ENCODE peak calls at places on chromosomes 3 and 15, in four cellular contexts. R is prostate gland, O is HepG2, C is colonic mucosa. A is an unnamed sample. For H3K36me3, the result is how much of the 10 kb centered on the place peaks cover.

GRCh38 chr3:186417791-186418190 is 55.8 kb upstream of the DGKG start:
- DNase-seq in R (no peak), O (no peak), C (no peak), A (no peak)

GRCh38 chr3:160720123-160720746 is 35.8 kb upstream of the PPM1L start:
- DNase-seq in R (no peak), O (no peak), C (no peak), A (no peak)

GRCh38 chr3:185115371-185115770 is 37.5 kb downstream of the C3orf70 start:
- DNase-seq in R (no peak), O (no peak), C (no peak), A (no peak)

GRCh38 chr3:127320529-127321121 is 32.8 kb upstream of the PRR20G start:
- DNase-seq in R (no peak), O (no peak), C (no peak), A (no peak)

GRCh38 chr3:56732109-56732508 is 49.0 kb upstream of the TASOR start:
- DNase-seq in R (no peak), O (no peak), C (no peak), A (no peak)

GRCh38 chr15:27783668-27784067 is 315.4 kb downstream of the OCA2 start:
- DNase-seq in R (no peak), O (no peak), C (no peak), A (peak)

GRCh38 chr3:4720316-4721075 is 227.3 kb downstream of the ITPR1 start:
- DNase-seq in R (peak), O (peak), C (peak), A (peak)

GRCh38 chr3:117277816-117278215 is 568.2 kb downstream of the TUSC7 start:
- DNase-seq in R (no peak), O (no peak), C (peak), A (no peak)

GRCh38 chr3:126463521-126463920 is 12.2 kb downstream of the ZXDC start:
- DNase-seq in R (no peak), O (no peak), C (no peak), A (no peak)

GRCh38 chr3:50227390-50228183 is 8.4 kb upstream of the GNAI2 start:
- DNase-seq in R (peak), O (peak), C (peak), A (peak)

GRCh38 chr3:168865022-168865551 is 769.4 kb upstream of the GOLIM4 start:
- DNase-seq in R (no peak), O (no peak), C (peak), A (no peak)

GRCh38 chr3:87228316-87228715 is 1.2 kb downstream of the CHMP2B start:
- DNase-seq in R (no peak), O (peak), C (no peak), A (no peak)

GRCh38 chr3:49013113-49013737 is 5.2 kb downstream of the DALRD3 start:
- DNase-seq in R (no peak), O (no peak), C (no peak), A (no peak)
- H3K36me3 ChIP-seq in R (under half), O (under half), C (under half), A (under half)

DNA sequence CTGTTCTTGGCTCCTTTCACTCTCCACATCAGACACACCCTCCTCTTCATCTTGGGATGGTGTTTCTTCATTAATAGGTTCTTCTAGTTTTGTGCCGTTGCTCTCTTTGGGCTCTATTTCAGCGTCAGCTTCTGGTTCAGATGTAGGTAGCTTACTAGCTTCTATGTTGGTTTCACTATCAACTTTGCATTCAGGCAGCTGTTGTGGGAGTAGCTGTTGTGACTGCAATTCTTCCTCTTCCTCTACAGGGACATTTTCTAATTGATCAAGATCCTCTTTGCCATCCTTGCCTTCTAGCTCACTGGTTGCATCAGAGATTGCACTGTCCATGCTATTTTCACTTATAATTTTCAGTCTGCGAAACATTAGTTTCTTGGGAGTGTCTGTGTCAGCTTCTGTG is 80.1 kb downstream of the SETD2 start:
- DNase-seq in R (no peak), O (no peak), C (no peak), A (no peak)
- H3K36me3 ChIP-seq in R (under half), O (under half), C (under half), A (under half)

GRCh38 chr15:89303986-89304385 is 30.6 kb downstream of the POLG start:
- DNase-seq in R (no peak), O (no peak), C (no peak), A (no peak)

GRCh38 chr15:89305395-89305794 is 29.2 kb downstream of the POLG start:
- DNase-seq in R (no peak), O (no peak), C (no peak), A (no peak)

GRCh38 chr15:89307046-89307587 is 27.5 kb downstream of the POLG start:
- DNase-seq in R (no peak), O (no peak), C (no peak), A (no peak)

DNA sequence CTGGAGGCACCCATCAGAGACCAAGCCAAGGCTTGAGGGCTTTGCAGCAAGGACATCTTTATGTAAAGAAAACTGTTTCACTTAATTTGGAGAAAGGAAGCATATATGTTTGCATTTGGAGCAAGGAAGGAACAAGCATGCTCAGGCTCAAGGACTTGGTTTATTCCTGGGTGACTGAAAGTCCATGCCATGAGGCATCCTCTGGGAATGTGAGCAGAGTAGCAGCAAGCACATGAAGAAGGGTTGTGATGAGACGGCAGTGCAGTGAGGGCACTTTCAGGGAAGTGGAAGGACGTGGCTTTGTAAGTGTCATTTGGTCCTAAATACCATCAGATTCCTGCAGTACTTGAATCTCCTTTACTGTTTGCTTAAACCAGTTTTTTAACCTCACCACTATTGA is 26.8 kb downstream of the POLG start:
- DNase-seq in R (no peak), O (no peak), C (no peak), A (no peak)
- H3K36me3 ChIP-seq in R (under half), O (under half), C (under half), A (under half)

GRCh38 chr3:64599651-64600050 is 88.1 kb downstream of the ADAMTS9 start:
- DNase-seq in R (no peak), O (no peak), C (no peak), A (no peak)
- H3K36me3 ChIP-seq in R (under half), O (under half), C (under half), A (under half)

DNA sequence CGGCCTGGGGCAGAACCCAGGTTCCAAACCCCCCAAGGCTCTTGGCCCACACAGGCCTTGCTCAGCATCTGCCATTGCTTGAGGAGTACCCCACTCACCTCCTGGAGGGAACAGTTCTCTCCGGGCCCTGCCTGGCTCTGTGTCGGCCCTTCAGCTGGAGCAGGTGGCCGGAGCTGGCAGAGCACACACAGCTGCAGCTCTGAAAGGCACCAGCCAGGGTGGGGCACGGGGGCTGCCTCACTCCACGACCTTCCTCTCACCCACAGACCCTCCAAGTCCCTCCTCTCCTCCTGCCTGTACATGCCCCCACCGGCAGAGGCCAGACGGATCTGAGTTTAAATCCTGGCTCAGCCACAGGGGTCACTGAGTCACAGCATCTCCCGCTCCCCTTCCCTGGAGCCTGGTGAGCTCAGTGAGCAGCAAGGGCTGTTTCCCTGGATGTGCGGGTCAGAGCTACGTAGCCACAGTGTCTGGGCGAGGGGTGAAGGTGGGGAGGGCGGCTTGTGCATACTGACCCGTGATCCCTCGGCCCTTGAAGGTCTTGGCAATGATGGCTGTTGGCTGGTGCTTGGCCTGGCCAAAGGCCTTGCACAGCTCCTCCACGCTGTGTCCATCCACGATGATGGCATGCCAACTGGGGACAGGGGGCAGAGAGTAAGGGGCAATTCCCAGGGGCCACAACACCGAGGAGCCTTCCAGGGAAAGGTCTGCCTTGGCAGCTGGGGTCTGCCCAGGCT is 23.0 kb downstream of the TKT start:
- DNase-seq in R (no peak), O (no peak), C (no peak), A (no peak)
- H3K36me3 ChIP-seq in R (under half), O (half or more), C (under half), A (under half)

GRCh38 chr3:98892263-98892662 is 9.2 kb downstream of the DCBLD2 start:
- DNase-seq in R (no peak), O (no peak), C (no peak), A (no peak)

GRCh38 chr3:98894791-98895576 is 6.5 kb downstream of the DCBLD2 start:
- DNase-seq in R (no peak), O (no peak), C (no peak), A (no peak)

GRCh38 chr3:98890960-98891910 is 10.3 kb downstream of the DCBLD2 start:
- DNase-seq in R (no peak), O (no peak), C (no peak), A (no peak)

GRCh38 chr3:98890181-98890882 is 11.2 kb downstream of the DCBLD2 start:
- DNase-seq in R (no peak), O (no peak), C (no peak), A (no peak)

DNA sequence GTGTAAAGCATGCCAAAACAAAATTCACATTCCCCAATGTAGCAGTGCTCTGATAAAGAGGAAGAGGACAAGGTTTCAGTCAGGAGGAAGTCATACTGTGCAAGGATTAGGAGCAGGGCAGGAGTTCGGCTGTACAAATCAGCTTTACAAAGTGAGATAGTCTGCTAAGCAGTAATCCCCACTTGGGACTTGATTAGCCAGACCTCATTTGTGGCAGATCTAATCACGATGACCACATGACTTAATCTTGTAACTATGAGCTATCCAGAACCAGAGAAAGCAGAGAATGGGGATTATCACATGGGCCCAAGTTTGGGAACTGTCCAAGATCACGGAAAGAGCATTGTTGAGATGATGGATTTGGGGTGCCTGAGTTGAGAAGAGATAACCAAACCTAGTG is 7.8 kb downstream of the DCBLD2 start:
- DNase-seq in R (no peak), O (no peak), C (no peak), A (no peak)
- H3K36me3 ChIP-seq in R (under half), O (under half), C (under half), A (under half)

DNA sequence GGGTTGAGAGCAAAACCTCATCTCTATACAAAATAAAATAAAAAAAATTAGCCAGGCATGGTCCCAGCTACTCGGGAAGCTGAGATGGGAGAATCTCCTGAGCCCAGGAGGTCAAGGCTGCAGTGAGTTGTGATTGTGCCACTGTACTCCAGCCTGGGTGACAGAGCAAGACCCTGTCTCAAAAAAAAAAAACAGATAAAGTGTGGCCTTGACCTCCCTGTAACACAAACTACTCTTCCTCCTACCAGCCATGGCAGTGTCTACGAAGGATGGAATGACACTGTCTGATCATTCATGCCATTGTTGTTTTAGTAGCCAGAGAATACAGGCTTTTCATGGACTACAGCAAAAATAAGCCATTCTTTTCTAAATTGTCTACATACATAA is 117.1 kb upstream of the IQSEC1 start:
- DNase-seq in R (no peak), O (peak), C (no peak), A (no peak)
- H3K36me3 ChIP-seq in R (under half), O (under half), C (under half), A (under half)

GRCh38 chr3:51675201-51675611 is 4.2 kb downstream of the TEX264 start:
- DNase-seq in R (no peak), O (no peak), C (no peak), A (no peak)
- H3K36me3 ChIP-seq in R (under half), O (under half), C (under half), A (under half)

GRCh38 chr3:111986800-111987199 is 8.0 kb downstream of the ABHD10 start:
- DNase-seq in R (no peak), O (no peak), C (no peak), A (no peak)
- H3K36me3 ChIP-seq in R (under half), O (under half), C (under half), A (under half)

GRCh38 chr3:27596334-27596841 is 112.2 kb upstream of the SLC4A7 start:
- DNase-seq in R (no peak), O (no peak), C (peak), A (no peak)
- H3K36me3 ChIP-seq in R (under half), O (under half), C (under half), A (under half)

A was measured in kidney.